ENCODE peak calls at places on chromosome 11, in five cellular contexts. E, Z, T, W and H are unnamed samples.

GRCh38 chr11:57567512-57568329 is at the start of gene UBE2L6:
- DNase-seq in E (peak; percentile 85), Z (peak; percentile 85), T (peak; percentile 84), W (peak; percentile 85), H (peak; percentile 69)

GRCh38 chr11:79431535-79431934 is 9.3 kb downstream of the TENM4 start:
- DNase-seq in E (no peak), Z (no peak), T (no peak), W (no peak), H (no peak)

GRCh38 chr11:85742873-85743275 is 56.9 kb upstream of the CCDC89 start:
- DNase-seq in E (no peak), Z (no peak), T (no peak), W (no peak), H (no peak)

GRCh38 chr11:65637794-65638317 is at the start of gene SIPA1:
- DNase-seq in E (peak; percentile 78), Z (peak; percentile 67), T (peak; percentile 75), W (peak; percentile 86), H (peak; percentile 65)

GRCh38 chr11:123525072-123525471 is 95.0 kb downstream of the GRAMD1B start:
- DNase-seq in E (no peak), Z (no peak), T (no peak), W (no peak), H (no peak)

GRCh38 chr11:77019976-77020591 is 14.1 kb upstream of the B3GNT6 start:
- DNase-seq in E (no peak), Z (no peak), T (no peak), W (no peak), H (no peak)

GRCh38 chr11:28168718-28169117 is 60.5 kb downstream of the METTL15 start:
- DNase-seq in E (no peak), Z (no peak), T (no peak), W (no peak), H (no peak)

GRCh38 chr11:122984186-122985011 is 2.8 kb upstream of the BSX start:
- DNase-seq in E (no peak), Z (no peak), T (no peak), W (no peak), H (no peak)

GRCh38 chr11:19934828-19935259 is 222.2 kb downstream of the NAV2 start:
- DNase-seq in E (no peak), Z (no peak), T (no peak), W (no peak), H (no peak)

GRCh38 chr11:36412781-36413383 is 97.2 kb downstream of the TRAF6 start:
- DNase-seq in E (no peak), Z (no peak), T (no peak), W (no peak), H (no peak)

GRCh38 chr11:126461996-126462395 is 106.5 kb downstream of the ST3GAL4 start:
- DNase-seq in E (no peak), Z (no peak), T (no peak), W (no peak), H (no peak)

GRCh38 chr11:395866-396265 is 1.9 kb downstream of the PKP3 start:
- DNase-seq in E (no peak), Z (no peak), T (no peak), W (no peak), H (no peak)

GRCh38 chr11:396948-397548 is 3.0 kb downstream of the PKP3 start:
- DNase-seq in E (no peak), Z (no peak), T (no peak), W (peak; percentile 56), H (peak; percentile 41)

GRCh38 chr11:1220941-1221721 is 1.7 kb upstream of the MUC5B start:
- DNase-seq in E (no peak), Z (peak; percentile 18), T (no peak), W (no peak), H (no peak)

GRCh38 chr11:35614949-35615569 is 3.2 kb upstream of the FJX1 start:
- DNase-seq in E (no peak), Z (no peak), T (no peak), W (no peak), H (no peak)

GRCh38 chr11:36513965-36514364 is 3.9 kb upstream of the TRAF6 start:
- DNase-seq in E (no peak), Z (no peak), T (no peak), W (no peak), H (no peak)

GRCh38 chr11:62909107-62909894 is 11.9 kb downstream of the CHRM1 start:
- DNase-seq in E (peak; percentile 90), Z (no peak), T (peak; percentile 34), W (peak; percentile 69), H (no peak)

GRCh38 chr11:35714882-35715612 is 52.5 kb downstream of the TRIM44 start:
- DNase-seq in E (no peak), Z (no peak), T (no peak), W (no peak), H (no peak)

GRCh38 chr11:112776834-112777793 is 184.1 kb upstream of the NCAM1 start:
- DNase-seq in E (no peak), Z (no peak), T (no peak), W (no peak), H (no peak)

GRCh38 chr11:79013509-79013908 is 427.3 kb downstream of the TENM4 start:
- DNase-seq in E (no peak), Z (no peak), T (no peak), W (no peak), H (no peak)

GRCh38 chr11:79119491-79120284 is 321.1 kb downstream of the TENM4 start:
- DNase-seq in E (no peak), Z (no peak), T (no peak), W (no peak), H (no peak)

DNA sequence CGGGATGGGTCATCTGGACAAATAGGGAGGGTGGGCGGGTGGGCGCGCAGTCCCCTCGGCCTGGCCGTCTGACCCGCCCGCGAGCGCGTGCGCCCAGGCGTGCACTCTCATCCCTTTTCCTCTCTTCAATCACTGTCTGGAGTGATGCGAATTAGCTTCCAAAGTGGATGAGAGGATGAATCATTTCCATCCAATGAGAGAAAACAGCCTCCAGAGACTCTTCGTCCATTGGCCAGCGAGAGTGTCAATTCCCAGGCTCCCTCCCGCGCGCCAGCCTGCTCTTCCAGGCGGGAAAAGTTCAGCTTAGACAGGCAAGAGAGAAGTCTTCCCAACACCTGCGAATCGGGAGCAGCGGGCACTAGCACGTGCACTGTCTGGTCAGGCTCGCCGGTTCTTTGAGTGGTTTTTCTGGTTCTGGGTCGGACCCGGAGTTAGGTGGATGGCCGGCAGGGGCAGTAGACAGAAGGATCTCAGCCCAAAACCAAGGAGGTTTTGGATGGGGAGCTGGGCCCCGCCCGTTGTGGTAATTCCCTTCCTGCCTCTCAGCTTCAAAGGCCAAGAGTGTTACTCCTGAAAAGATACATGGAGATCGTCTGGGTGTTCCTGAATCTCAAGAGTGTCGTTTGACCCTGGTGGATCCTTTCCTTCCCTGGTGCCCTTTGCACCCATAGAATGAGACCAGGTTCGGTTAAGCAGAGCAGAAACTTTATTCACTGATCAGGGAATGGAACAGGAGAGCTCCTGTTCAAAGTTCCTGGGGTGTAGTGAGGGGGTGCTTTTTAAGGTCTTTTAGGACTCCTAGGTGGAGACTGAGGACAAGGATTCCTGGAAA is 33.4 kb upstream of the GLYATL1 start:
- DNase-seq in E (peak; percentile 50), Z (no peak), T (no peak), W (peak; percentile 81), H (no peak)
- H3K4me3 ChIP-seq in E (peak overlapping the region; percentile 29), Z (no peak overlapping the region), T (no peak overlapping the region), W (peak overlapping the region; percentile 10), H (no peak overlapping the region)

GRCh38 chr11:114615448-114616361 is 20.1 kb upstream of the NXPE4 start:
- DNase-seq in E (no peak), Z (no peak), T (no peak), W (no peak), H (no peak)
- H3K9me3 ChIP-seq in E (no peaks in the 10 kb centered on the region), Z (peaks cover 6% of the 10 kb centered on the region), T (peaks cover 46% of the 10 kb centered on the region), W (peaks cover 3% of the 10 kb centered on the region), H (no peaks in the 10 kb centered on the region)

GRCh38 chr11:14409891-14410290 is 50.9 kb upstream of the RRAS2 start:
- DNase-seq in E (no peak), Z (no peak), T (no peak), W (no peak), H (no peak)
- H3K4me1 ChIP-seq in E (peaks cover 12% of the 10 kb centered on the region), Z (peaks cover 9% of the 10 kb centered on the region), T (no peaks in the 10 kb centered on the region), W (no peaks in the 10 kb centered on the region), H (peaks cover 5% of the 10 kb centered on the region)

GRCh38 chr11:61888590-61888989 is 2.8 kb downstream of the FADS3 start:
- DNase-seq in E (no peak), Z (no peak), T (no peak), W (no peak), H (no peak)
- H3K4me3 ChIP-seq in E (no peak overlapping the region), Z (no peak overlapping the region), T (no peak overlapping the region), W (no peak overlapping the region), H (no peak overlapping the region)